ENCODE peak calls at places on chromosomes 7 and 10, in nine cellular contexts. N is neuronal stem cell; G is HAP-1; K is CD8-positive, alpha-beta T cell; Z is K562; H is transverse colon; F is heart right ventricle; A is tibial nerve; T is Panc1. W is an unnamed sample. For H3K36me3 and H3K9me3, the result is how much of the 10 kb centered on the place peaks cover.

GRCh38 chr10:69736866-69737641 is 64.7 kb upstream of the COL13A1 start:
- DNase-seq in N (no peak), G (no peak), K (no peak), Z (no peak), H (no peak), F (no peak), A (no peak), T (no peak), W (no peak)

GRCh38 chr10:122531935-122532334 is 28.6 kb upstream of the DMBT1 start:
- DNase-seq in N (no peak), G (no peak), K (no peak), Z (no peak), H (peak), F (no peak), A (no peak), T (no peak), W (no peak)

GRCh38 chr7:150988230-150989226 is 2.3 kb upstream of the NOS3 start:
- DNase-seq in N (peak), G (peak), K (peak), Z (peak), H (peak), F (peak), A (peak), T (no peak), W (no peak)

GRCh38 chr7:90933984-90934383 is 330.2 kb upstream of the FZD1 start:
- DNase-seq in N (no peak), G (no peak), K (no peak), Z (no peak), H (no peak), F (no peak), A (no peak), T (no peak), W (no peak)

GRCh38 chr7:39271386-39271785 is 293.7 kb downstream of the POU6F2 start:
- DNase-seq in N (no peak), G (peak), K (no peak), Z (no peak), H (peak), F (peak), A (no peak), T (no peak), W (no peak)

GRCh38 chr10:62136931-62137330 is 131.7 kb downstream of the RTKN2 start:
- DNase-seq in N (no peak), G (no peak), K (no peak), Z (no peak), H (no peak), F (no peak), A (no peak), T (no peak), W (no peak)

GRCh38 chr7:86961686-86962085 is 97.8 kb downstream of the ELAPOR2 start:
- DNase-seq in N (no peak), G (no peak), K (no peak), Z (no peak), H (no peak), F (no peak), A (no peak), T (no peak), W (no peak)

GRCh38 chr10:128011059-128011979 is 104.4 kb downstream of the PTPRE start:
- DNase-seq in N (peak), G (peak), K (peak), Z (peak), H (peak), F (peak), A (peak), T (peak), W (peak)

GRCh38 chr10:17179002-17179401 is 22.5 kb downstream of the TRDMT1 start:
- DNase-seq in N (no peak), G (no peak), K (no peak), Z (no peak), H (no peak), F (no peak), A (no peak), T (no peak), W (no peak)

GRCh38 chr10:99008106-99008505 is 227.5 kb downstream of the HPSE2 start:
- DNase-seq in N (no peak), G (no peak), K (no peak), Z (no peak), H (no peak), F (no peak), A (no peak), T (no peak), W (no peak)

GRCh38 chr7:50824882-50825281 is 42.2 kb upstream of the GRB10 start:
- DNase-seq in N (no peak), G (no peak), K (no peak), Z (no peak), H (no peak), F (no peak), A (no peak), T (no peak), W (no peak)

GRCh38 chr10:44902838-44903545 is 8.1 kb upstream of the TMEM72 start:
- DNase-seq in N (no peak), G (no peak), K (no peak), Z (no peak), H (no peak), F (no peak), A (no peak), T (no peak), W (no peak)

GRCh38 chr10:128026620-128027281 is 99.5 kb downstream of the MKI67 start:
- DNase-seq in N (no peak), G (no peak), K (no peak), Z (no peak), H (no peak), F (no peak), A (no peak), T (no peak), W (no peak)

GRCh38 chr10:20013991-20014750 is 197.9 kb downstream of the PLXDC2 start:
- DNase-seq in N (no peak), G (no peak), K (no peak), Z (no peak), H (no peak), F (no peak), A (no peak), T (no peak), W (no peak)

DNA sequence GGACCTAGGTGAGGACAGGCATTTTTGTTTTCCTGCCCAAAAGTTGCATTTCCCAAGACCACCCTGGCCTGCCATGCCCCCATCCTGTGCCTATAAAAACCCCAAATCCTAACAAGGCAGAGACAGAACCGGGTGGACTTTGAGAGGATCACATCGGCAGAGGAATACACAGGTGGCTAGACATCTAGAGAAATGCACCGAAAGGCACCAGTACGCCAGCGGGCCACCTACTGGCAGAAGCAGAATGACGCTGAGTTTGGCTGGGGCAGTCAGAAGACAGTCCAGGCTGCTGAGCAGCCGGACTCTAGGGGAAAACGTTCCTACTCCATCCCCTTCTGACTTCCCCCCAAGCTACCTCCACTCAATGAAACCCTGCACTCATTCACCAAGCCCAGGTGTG is 2.8 kb downstream of the AKR1C4 start:
- DNase-seq in N (no peak), G (no peak), K (no peak), Z (no peak), H (no peak), F (no peak), A (no peak), T (no peak), W (no peak)
- H3K4me3 ChIP-seq in N (no peak), G (no peak), K (no peak), Z (no peak), H (no peak), F (no peak), A (no peak), T (no peak), W (no peak)

GRCh38 chr7:92025260-92025659 is 84.6 kb downstream of the AKAP9 start:
- DNase-seq in N (no peak), G (no peak), K (no peak), Z (no peak), H (no peak), F (no peak), A (no peak), T (peak), W (no peak)

GRCh38 chr7:92020636-92021035 is 80.0 kb downstream of the AKAP9 start:
- DNase-seq in N (no peak), G (no peak), K (no peak), Z (no peak), H (no peak), F (no peak), A (no peak), T (no peak), W (no peak)
- H3K36me3 ChIP-seq in N (under half), G (under half), K (under half), Z (half or more), H (under half), F (half or more), A (under half), T (under half), W (under half)

DNA sequence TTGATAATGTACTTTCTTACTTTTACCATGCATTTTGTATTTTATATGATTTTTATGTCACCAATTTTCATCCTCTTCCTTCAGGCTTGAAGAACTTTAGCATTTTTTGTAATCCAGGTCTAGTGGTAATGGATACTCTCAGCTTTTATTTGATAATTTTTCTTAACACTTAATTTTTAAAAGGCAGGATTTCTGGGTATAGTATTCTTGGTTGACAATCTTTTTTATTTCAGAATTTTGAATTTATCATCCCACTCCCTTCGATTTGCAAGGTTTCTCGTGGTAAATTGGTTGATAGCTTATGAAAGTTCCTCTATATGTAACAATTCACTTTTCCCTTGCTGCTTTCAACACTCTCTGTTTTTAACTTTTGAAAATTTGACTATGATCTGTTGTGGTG is 363.7 kb downstream of the HTR7 start:
- DNase-seq in N (no peak), G (no peak), K (no peak), Z (no peak), H (no peak), F (no peak), A (no peak), T (no peak), W (no peak)
- H3K9me3 ChIP-seq in N (under half), G (under half), K (under half), Z (under half), H (under half), F (under half), A (under half), T (under half), W (under half)

GRCh38 chr7:99424932-99425730 is 13.5 kb downstream of the PTCD1 start:
- DNase-seq in N (no peak), G (no peak), K (no peak), Z (no peak), H (no peak), F (no peak), A (no peak), T (no peak), W (no peak)
- H3K4me3 ChIP-seq in N (no peak), G (no peak), K (no peak), Z (no peak), H (no peak), F (no peak), A (no peak), T (no peak), W (no peak)

W was measured in Caco-2.